ENCODE peak calls at places on chromosomes 6 and 20, in four cellular contexts. A is esophagus squamous epithelium, L is NCI-H2081, G is cardiac fibroblast. P is an unnamed sample.
A peak's percentile ranks its signal among the peaks of the same experiment; 100 is the strongest.

GRCh38 chr6:168636147-168636982 is 195.4 kb downstream of the SMOC2 start:
- DNase-seq in A (no peak), L (no peak), G (no peak), P (no peak)

GRCh38 chr20:528923-529594 is 14.5 kb downstream of the CSNK2A1 start:
- DNase-seq in A (no peak), L (no peak), G (peak; percentile 53), P (no peak)

GRCh38 chr6:109840796-109841195 is 137.3 kb upstream of the GPR6 start:
- DNase-seq in A (no peak), L (no peak), G (no peak), P (no peak)

GRCh38 chr6:163793584-163793983 is 379.1 kb downstream of the QKI start:
- DNase-seq in A (no peak), L (no peak), G (peak; percentile 6), P (no peak)

GRCh38 chr6:167565884-167566491 is 241.1 kb downstream of the TTLL2 start:
- DNase-seq in A (no peak), L (no peak), G (peak; percentile 69), P (no peak)

GRCh38 chr6:18389479-18389878 is 2.3 kb downstream of the RNF144B start:
- DNase-seq in A (no peak), L (no peak), G (no peak), P (no peak)

GRCh38 chr6:132188865-132189264 is 212.4 kb downstream of the MOXD1 start:
- DNase-seq in A (no peak), L (no peak), G (peak; percentile 72), P (no peak)

GRCh38 chr6:83708970-83709747 is at the start of gene SNAP91:
- DNase-seq in A (no peak), L (peak; percentile 75), G (peak; percentile 12), P (no peak)

GRCh38 chr20:45037635-45038034 is 63.3 kb downstream of the KCNS1 start:
- DNase-seq in A (no peak), L (no peak), G (no peak), P (no peak)

GRCh38 chr6:7803219-7803618 is 77.3 kb downstream of the BMP6 start:
- DNase-seq in A (no peak), L (no peak), G (no peak), P (no peak)

GRCh38 chr20:32017711-32018251 is 7.5 kb downstream of the CCM2L start:
- DNase-seq in A (no peak), L (peak; percentile 86), G (no peak), P (no peak)

GRCh38 chr6:128208851-128209580 is 308.2 kb upstream of the THEMIS start:
- DNase-seq in A (no peak), L (no peak), G (peak; percentile 37), P (no peak)

GRCh38 chr6:144036064-144036873 is 28.2 kb upstream of the PLAGL1 start:
- DNase-seq in A (no peak), L (no peak), G (peak; percentile 52), P (no peak)

GRCh38 chr6:22411408-22412105 is 114.7 kb upstream of the PRL start:
- DNase-seq in A (no peak), L (no peak), G (peak; percentile 11), P (no peak)

GRCh38 chr20:2838847-2839671 is 1.4 kb downstream of the PCED1A start:
- DNase-seq in A (no peak), L (no peak), G (no peak), P (no peak)

GRCh38 chr20:46118481-46119020 is 437 bp downstream of the CD40 start:
- DNase-seq in A (no peak), L (no peak), G (peak; percentile 23), P (no peak)

GRCh38 chr6:2751871-2752270 is 1.1 kb upstream of the MYLK4 start:
- DNase-seq in A (no peak), L (no peak), G (no peak), P (no peak)

P was measured in activated gamma-delta T cell.